ENCODE peak calls at places on chromosomes 3 and 15, in five cellular contexts. V is lower leg skin; A is activated T-cell treated with anti-CD3 and anti-CD28 coated beads for 1 hour; U is neuronal stem cell; C is activated naive CD4-positive, alpha-beta T cell treated with anti-CD3 and anti-CD28 coated beads, Interleukin-2, amount 50 U/mL, for 72 hours. B is an unnamed sample.

GRCh38 chr3:120615863-120616599 is 19.9 kb downstream of the NDUFB4 start:
- DNase-seq in V (peak; percentile 55), A (no peak), U (no peak), C (no peak), B (peak; percentile 61)

GRCh38 chr15:42275780-42276395 is 2.7 kb upstream of the TMEM87A start:
- DNase-seq in V (no peak), A (no peak), U (no peak), C (no peak), B (no peak)

GRCh38 chr3:184816654-184817053 is 4.7 kb downstream of the VPS8 start:
- DNase-seq in V (no peak), A (no peak), U (no peak), C (no peak), B (no peak)

GRCh38 chr3:170440346-170440745 is 21.7 kb downstream of the CLDN11 start:
- DNase-seq in V (no peak), A (no peak), U (no peak), C (no peak), B (no peak)

GRCh38 chr15:28021281-28022039 is 77.7 kb downstream of the OCA2 start:
- DNase-seq in V (no peak), A (peak; percentile 8), U (peak; percentile 20), C (no peak), B (no peak)

GRCh38 chr3:45011756-45012441 is 14.2 kb upstream of the CLEC3B start:
- DNase-seq in V (peak; percentile 67), A (no peak), U (no peak), C (no peak), B (no peak)

GRCh38 chr3:56133423-56133822 is 334.8 kb downstream of the ERC2 start:
- DNase-seq in V (no peak), A (no peak), U (no peak), C (no peak), B (no peak)

GRCh38 chr15:41394924-41395323 is 7.4 kb downstream of the NDUFAF1 start:
- DNase-seq in V (no peak), A (no peak), U (no peak), C (no peak), B (no peak)

GRCh38 chr3:149177122-149177521 is 44.5 kb downstream of the CP start:
- DNase-seq in V (no peak), A (no peak), U (no peak), C (no peak), B (no peak)

GRCh38 chr3:71127463-71128243 is 455.9 kb downstream of the FOXP1 start:
- DNase-seq in V (no peak), A (no peak), U (no peak), C (no peak), B (no peak)

GRCh38 chr3:11362600-11362999 is 90.4 kb downstream of the ATG7 start:
- DNase-seq in V (no peak), A (no peak), U (no peak), C (no peak), B (no peak)

GRCh38 chr15:99732711-99733267 is 448 bp downstream of the LYSMD4 start:
- DNase-seq in V (peak; percentile 50), A (no peak), U (no peak), C (no peak), B (peak; percentile 52)

GRCh38 chr3:135503429-135504083 is 462.0 kb upstream of the PPP2R3A start:
- DNase-seq in V (peak; percentile 44), A (no peak), U (peak; percentile 82), C (peak; percentile 24), B (peak; percentile 95)

GRCh38 chr15:69604050-69604378 is 151.4 kb downstream of the RPLP1 start:
- DNase-seq in V (no peak), A (no peak), U (no peak), C (no peak), B (no peak)

GRCh38 chr3:5252111-5252510 is 64.6 kb downstream of the EDEM1 start:
- DNase-seq in V (no peak), A (no peak), U (no peak), C (no peak), B (no peak)

GRCh38 chr3:152709659-152710058 is 125.3 kb upstream of the P2RY1 start:
- DNase-seq in V (no peak), A (no peak), U (no peak), C (no peak), B (no peak)

GRCh38 chr3:134464693-134465385 is 20.9 kb downstream of the ANAPC13 start:
- DNase-seq in V (no peak), A (no peak), U (no peak), C (no peak), B (no peak)

B was measured in glutamatergic neuron.